ENCODE peak calls at places on chromosome 7, in five cellular contexts. G is esophagus squamous epithelium, V is lower lobe of right lung, B is heart right ventricle, O is body of pancreas. F is an unnamed sample.
A peak's percentile ranks its signal among the peaks of the same experiment; 100 is the strongest.

GRCh38 chr7:64880322-64881297 is 22.5 kb upstream of the ZNF273 start:
- DNase-seq in G (no peak), V (no peak), B (no peak), O (no peak), F (no peak)

GRCh38 chr7:4297165-4297842 is 384.8 kb upstream of the FOXK1 start:
- DNase-seq in G (no peak), V (no peak), B (no peak), O (no peak), F (no peak)

GRCh38 chr7:7254908-7255307 is 72.6 kb downstream of the C1GALT1 start:
- DNase-seq in G (no peak), V (no peak), B (no peak), O (no peak), F (no peak)

GRCh38 chr7:5495581-5496375 is 72.1 kb upstream of the TNRC18 start:
- DNase-seq in G (no peak), V (no peak), B (peak; percentile 83), O (peak; percentile 91), F (no peak)

GRCh38 chr7:41656357-41656756 is 46.5 kb downstream of the INHBA start:
- DNase-seq in G (no peak), V (no peak), B (no peak), O (no peak), F (no peak)

GRCh38 chr7:130180571-130180971 is 24.6 kb downstream of the TMEM209 start:
- DNase-seq in G (no peak), V (no peak), B (no peak), O (no peak), F (no peak)

GRCh38 chr7:106283831-106284515 is 810 bp downstream of the NAMPT start:
- DNase-seq in G (no peak), V (peak; percentile 63), B (peak; percentile 53), O (peak; percentile 60), F (peak; percentile 18)

GRCh38 chr7:132269718-132270117 is 306.6 kb downstream of the PLXNA4 start:
- DNase-seq in G (no peak), V (no peak), B (no peak), O (no peak), F (no peak)

GRCh38 chr7:48094861-48095293 is 5.8 kb downstream of the UPP1 start:
- DNase-seq in G (no peak), V (no peak), B (no peak), O (no peak), F (no peak)

GRCh38 chr7:41942468-41943097 is 239.7 kb upstream of the INHBA start:
- DNase-seq in G (no peak), V (no peak), B (no peak), O (no peak), F (no peak)

GRCh38 chr7:92246363-92247101 is 758 bp downstream of the ANKIB1 start:
- DNase-seq in G (no peak), V (peak; percentile 41), B (no peak), O (no peak), F (no peak)

GRCh38 chr7:143900230-143900766 is 1.7 kb downstream of the TCAF1 start:
- DNase-seq in G (no peak), V (no peak), B (no peak), O (no peak), F (no peak)
- H3K4me3 ChIP-seq in G (no peak overlapping the region), V (peak overlapping the region; percentile 93), B (no peak overlapping the region), O (no peak overlapping the region), F (no peak overlapping the region)

DNA sequence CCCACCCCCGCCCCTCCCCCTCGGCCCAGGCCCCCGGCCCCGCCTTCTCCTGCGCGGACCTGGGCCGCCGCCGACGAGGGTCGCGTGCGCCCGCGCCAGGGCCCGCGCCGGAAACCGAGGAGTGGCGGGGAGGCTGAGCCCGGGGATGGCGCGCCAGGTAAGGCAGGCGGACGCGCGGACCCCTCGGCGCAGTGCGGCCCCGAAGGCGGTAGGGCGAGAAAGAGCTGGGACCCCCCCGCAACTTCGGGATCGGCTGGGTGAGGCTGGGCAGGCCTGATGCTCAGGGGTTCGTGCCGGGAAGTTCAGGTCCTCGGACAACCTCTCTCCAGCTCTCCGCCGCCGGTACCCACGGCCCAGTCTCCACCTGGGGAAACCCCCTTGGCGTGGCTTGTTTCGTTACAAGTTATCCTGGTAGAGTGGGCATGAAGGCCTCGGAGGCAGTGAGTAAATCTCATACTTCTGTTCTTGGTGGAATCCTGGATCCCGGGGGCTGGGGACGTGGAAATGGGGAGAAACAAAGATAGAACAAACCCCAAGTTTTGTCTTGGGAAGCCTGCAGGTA is 58.4 kb downstream of the ZNF467 start:
- DNase-seq in G (no peak), V (peak; percentile 61), B (no peak), O (peak; percentile 47), F (peak; percentile 27)
- H3K27me3 ChIP-seq in G (no peaks in the 10 kb centered on the region), V (no peaks in the 10 kb centered on the region), B (no peaks in the 10 kb centered on the region), O (no peaks in the 10 kb centered on the region), F (no peaks in the 10 kb centered on the region)

DNA sequence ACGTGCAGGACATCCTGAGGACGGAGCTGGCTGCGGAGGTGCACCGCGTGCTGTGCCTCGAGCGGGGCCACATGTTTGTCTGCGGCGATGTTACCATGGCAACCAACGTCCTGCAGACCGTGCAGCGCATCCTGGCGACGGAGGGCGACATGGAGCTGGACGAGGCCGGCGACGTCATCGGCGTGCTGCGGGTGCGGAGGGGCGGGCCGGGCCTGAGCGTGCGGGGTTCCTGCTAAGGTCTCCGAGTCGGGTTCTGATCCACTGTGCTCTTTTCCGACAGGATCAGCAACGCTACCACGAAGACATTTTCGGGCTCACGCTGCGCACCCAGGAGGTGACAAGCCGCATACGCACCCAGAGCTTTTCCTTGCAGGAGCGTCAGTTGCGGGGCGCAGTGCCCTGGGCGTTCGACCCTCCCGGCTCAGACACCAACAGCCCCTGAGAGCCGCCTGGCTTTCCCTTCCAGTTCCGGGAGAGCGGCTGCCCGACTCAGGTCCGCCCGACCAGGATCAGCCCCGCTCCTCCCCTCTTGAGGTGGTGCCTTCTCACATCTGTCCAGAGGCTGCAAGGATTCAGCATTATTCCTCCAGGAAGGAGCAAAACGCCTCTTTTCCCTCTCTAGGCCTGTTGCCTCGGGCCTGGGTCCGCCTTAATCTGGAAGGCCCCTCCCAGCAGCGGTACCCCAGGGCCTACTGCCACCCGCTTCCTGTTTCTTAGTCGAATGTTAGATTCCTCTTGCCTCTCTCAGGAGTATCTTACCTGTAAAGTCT is 10.4 kb downstream of the ATG9B start:
- DNase-seq in G (peak; percentile 29), V (peak; percentile 83), B (peak; percentile 68), O (peak; percentile 53), F (peak; percentile 95)
- H3K4me3 ChIP-seq in G (peak overlapping the region; percentile 1), V (peak overlapping the region; percentile 46), B (peak overlapping the region; percentile 46), O (no peak overlapping the region), F (peak overlapping the region; percentile 21)

GRCh38 chr7:128271471-128272454 is 30.7 kb downstream of the LEP start:
- DNase-seq in G (no peak), V (no peak), B (no peak), O (no peak), F (no peak)
- H3K27me3 ChIP-seq in G (peaks cover 27% of the 10 kb centered on the region), V (peaks cover 40% of the 10 kb centered on the region), B (peaks cover 52% of the 10 kb centered on the region), O (peaks cover 10% of the 10 kb centered on the region), F (no peaks in the 10 kb centered on the region)

GRCh38 chr7:138226001-138226476 is 149.8 kb downstream of the AKR1D1 start:
- DNase-seq in G (no peak), V (no peak), B (no peak), O (no peak), F (no peak)
- H3K4me3 ChIP-seq in G (no peak overlapping the region), V (no peak overlapping the region), B (no peak overlapping the region), O (no peak overlapping the region), F (no peak overlapping the region)

GRCh38 chr7:70637726-70638125 is 494.2 kb upstream of the GALNT17 start:
- DNase-seq in G (no peak), V (no peak), B (no peak), O (no peak), F (no peak)

GRCh38 chr7:70634610-70635068 is 497.3 kb upstream of the GALNT17 start:
- DNase-seq in G (no peak), V (no peak), B (no peak), O (no peak), F (no peak)

GRCh38 chr7:70636169-70636568 is 495.8 kb upstream of the GALNT17 start:
- DNase-seq in G (no peak), V (no peak), B (no peak), O (no peak), F (no peak)

GRCh38 chr7:70634071-70634470 is 497.9 kb upstream of the GALNT17 start:
- DNase-seq in G (no peak), V (no peak), B (no peak), O (no peak), F (no peak)

DNA sequence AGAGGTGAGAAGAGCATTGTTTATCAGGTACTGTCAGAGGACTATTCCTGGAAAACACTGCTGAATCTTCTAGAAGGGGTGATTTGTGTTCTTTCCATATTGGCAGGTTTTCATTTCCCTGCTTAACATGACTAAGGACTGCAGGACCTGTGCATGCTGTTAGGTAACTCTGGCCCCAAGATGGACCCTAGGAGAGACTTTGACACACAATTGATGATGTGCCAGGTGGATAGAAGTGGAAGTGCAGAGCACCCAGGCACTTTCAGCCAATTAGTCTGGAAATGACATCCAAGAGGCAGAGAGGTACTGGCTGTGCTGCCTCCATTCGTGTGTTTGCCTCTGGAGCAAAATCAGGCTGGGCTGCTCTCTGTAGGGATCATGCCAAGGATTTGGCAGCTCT is 496.3 kb upstream of the GALNT17 start:
- DNase-seq in G (no peak), V (no peak), B (no peak), O (no peak), F (no peak)
- H3K27me3 ChIP-seq in G (no peaks in the 10 kb centered on the region), V (no peaks in the 10 kb centered on the region), B (no peaks in the 10 kb centered on the region), O (no peaks in the 10 kb centered on the region), F (no peaks in the 10 kb centered on the region)